ENCODE peak calls at places on chromosome 15, in four cellular contexts. One of them, this sample, is unnamed.

GRCh38 chr15:85793641-85794597 is 806 bp downstream of the KLHL25 start:
- DNase-seq in K562: no peak
- DNase-seq in uterus: peak
- DNase-seq in Peyer's patch: peak
- DNase-seq in this sample: peak

GRCh38 chr15:40336129-40337122 is 4.3 kb downstream of the CCDC9B start:
- DNase-seq in uterus: no peak
- DNase-seq in Peyer's patch: no peak
- DNase-seq in K562: peak
- DNase-seq in this sample: peak

GRCh38 chr15:32119694-32120330 is 89.5 kb downstream of the CHRNA7 start:
- DNase-seq in Peyer's patch: no peak
- DNase-seq in uterus: no peak
- DNase-seq in K562: no peak
- DNase-seq in this sample: no peak

GRCh38 chr15:58748787-58749531 is 548 bp downstream of the ADAM10 start:
- DNase-seq in Peyer's patch: peak
- DNase-seq in K562: peak
- DNase-seq in uterus: peak
- DNase-seq in this sample: peak

GRCh38 chr15:58260186-58260910 is 122.2 kb downstream of the AQP9 start:
- DNase-seq in K562: no peak
- DNase-seq in Peyer's patch: no peak
- DNase-seq in uterus: no peak
- DNase-seq in this sample: peak

GRCh38 chr15:66433726-66434125 is 47.0 kb downstream of the MAP2K1 start:
- DNase-seq in K562: no peak
- DNase-seq in Peyer's patch: no peak
- DNase-seq in uterus: no peak
- DNase-seq in this sample: no peak

GRCh38 chr15:51332211-51333147 is 5.9 kb downstream of the CYP19A1 start:
- DNase-seq in K562: no peak
- DNase-seq in Peyer's patch: no peak
- DNase-seq in uterus: no peak
- DNase-seq in this sample: no peak

GRCh38 chr15:73357999-73358665 is 10.6 kb downstream of the HCN4 start:
- DNase-seq in K562: no peak
- DNase-seq in uterus: no peak
- DNase-seq in Peyer's patch: peak
- DNase-seq in this sample: no peak

GRCh38 chr15:63156708-63157065 is 590 bp downstream of the RPS27L start:
- DNase-seq in K562: peak
- DNase-seq in uterus: peak
- DNase-seq in Peyer's patch: peak
- DNase-seq in this sample: no peak

GRCh38 chr15:90883971-90884718 is at the start of gene FES:
- DNase-seq in K562: no peak
- DNase-seq in Peyer's patch: peak
- DNase-seq in uterus: peak
- DNase-seq in this sample: peak

GRCh38 chr15:77409259-77410156 is 10.4 kb downstream of the PEAK1 start:
- DNase-seq in Peyer's patch: no peak
- DNase-seq in K562: no peak
- DNase-seq in uterus: no peak
- DNase-seq in this sample: no peak

GRCh38 chr15:67074886-67075229 is 9.5 kb downstream of the SMAD3 start:
- DNase-seq in uterus: no peak
- DNase-seq in Peyer's patch: no peak
- DNase-seq in K562: no peak
- DNase-seq in this sample: no peak

GRCh38 chr15:47870956-47871625 is 153.8 kb downstream of the SEMA6D start:
- DNase-seq in uterus: no peak
- DNase-seq in Peyer's patch: no peak
- DNase-seq in K562: no peak
- DNase-seq in this sample: no peak

GRCh38 chr15:46636220-46636619 is 1001.4 kb downstream of the SQOR start:
- DNase-seq in Peyer's patch: no peak
- DNase-seq in uterus: no peak
- DNase-seq in K562: no peak
- DNase-seq in this sample: no peak

GRCh38 chr15:79067969-79068368 is 22.6 kb downstream of the RASGRF1 start:
- DNase-seq in uterus: no peak
- DNase-seq in Peyer's patch: no peak
- DNase-seq in K562: no peak
- DNase-seq in this sample: no peak

GRCh38 chr15:99452728-99453643 is 112.8 kb upstream of the MEF2A start:
- DNase-seq in uterus: peak
- DNase-seq in Peyer's patch: peak
- DNase-seq in K562: no peak
- DNase-seq in this sample: peak

GRCh38 chr15:86863226-86863915 is 783.7 kb downstream of the AGBL1 start:
- DNase-seq in K562: no peak
- DNase-seq in Peyer's patch: no peak
- DNase-seq in uterus: no peak
- DNase-seq in this sample: no peak

GRCh38 chr15:57720861-57721260 is 14.3 kb downstream of the POLR2M start:
- DNase-seq in K562: no peak
- DNase-seq in Peyer's patch: no peak
- DNase-seq in uterus: peak
- DNase-seq in this sample: no peak

GRCh38 chr15:58546635-58547627 is 115.1 kb downstream of the LIPC start:
- DNase-seq in K562: peak
- DNase-seq in Peyer's patch: no peak
- DNase-seq in uterus: no peak
- DNase-seq in this sample: peak

GRCh38 chr15:37105795-37106333 is 5.5 kb upstream of the MEIS2 start:
- DNase-seq in K562: no peak
- DNase-seq in uterus: no peak
- DNase-seq in Peyer's patch: no peak
- DNase-seq in this sample: no peak

GRCh38 chr15:93068581-93069199 is 20.3 kb downstream of the RGMA start:
- DNase-seq in uterus: no peak
- DNase-seq in K562: no peak
- DNase-seq in Peyer's patch: no peak
- DNase-seq in this sample: no peak
- H3K4me3 ChIP-seq in uterus: no peak
- H3K4me3 ChIP-seq in K562: no peak
- H3K4me3 ChIP-seq in Peyer's patch: no peak
- H3K4me3 ChIP-seq in this sample: no peak

DNA sequence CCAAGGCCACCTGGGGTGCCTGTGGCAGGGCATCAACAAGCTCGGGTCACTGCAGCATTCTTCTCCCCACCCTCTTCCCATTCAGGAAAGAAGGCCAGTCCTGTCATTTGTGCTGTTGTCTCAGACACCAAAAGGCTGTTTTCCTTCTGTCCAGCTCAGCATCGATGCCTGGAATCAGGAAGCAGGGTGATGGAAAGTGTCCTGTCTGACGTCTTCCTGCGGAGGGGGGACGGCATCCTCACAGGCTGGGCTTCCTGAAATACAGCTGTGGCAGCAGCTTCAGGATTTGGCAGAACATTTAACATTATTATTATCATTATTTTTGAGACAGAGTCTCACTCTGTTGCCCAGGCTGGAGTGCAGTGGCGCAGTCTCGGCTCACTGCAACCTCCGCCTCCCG is 33.0 kb upstream of the ANKDD1A start:
- DNase-seq in Peyer's patch: peak
- DNase-seq in uterus: no peak
- DNase-seq in K562: no peak
- DNase-seq in this sample: peak
- H3K27ac ChIP-seq in Peyer's patch: peak
- H3K27ac ChIP-seq in uterus: peak
- H3K27ac ChIP-seq in K562: no peak
- H3K27ac ChIP-seq in this sample: peak

GRCh38 chr15:60573936-60574335 is 95.0 kb upstream of the ICE2 start:
- DNase-seq in Peyer's patch: no peak
- DNase-seq in K562: no peak
- DNase-seq in uterus: no peak
- DNase-seq in this sample: no peak
- H3K4me3 ChIP-seq in Peyer's patch: no peak
- H3K4me3 ChIP-seq in K562: no peak
- H3K4me3 ChIP-seq in uterus: no peak
- H3K4me3 ChIP-seq in this sample: no peak

GRCh38 chr15:101185770-101186169 is 66.1 kb downstream of the CHSY1 start:
- DNase-seq in uterus: no peak
- DNase-seq in K562: no peak
- DNase-seq in Peyer's patch: no peak
- DNase-seq in this sample: no peak
- H3K27ac ChIP-seq in uterus: no peak
- H3K27ac ChIP-seq in K562: no peak
- H3K27ac ChIP-seq in Peyer's patch: no peak
- H3K27ac ChIP-seq in this sample: no peak

GRCh38 chr15:25862087-25862468 is 1.0 kb downstream of the ATP10A start:
- DNase-seq in K562: no peak
- DNase-seq in Peyer's patch: no peak
- DNase-seq in uterus: no peak
- DNase-seq in this sample: no peak
- H3K4me3 ChIP-seq in K562: no peak
- H3K4me3 ChIP-seq in Peyer's patch: peak
- H3K4me3 ChIP-seq in uterus: peak
- H3K4me3 ChIP-seq in this sample: peak

DNA sequence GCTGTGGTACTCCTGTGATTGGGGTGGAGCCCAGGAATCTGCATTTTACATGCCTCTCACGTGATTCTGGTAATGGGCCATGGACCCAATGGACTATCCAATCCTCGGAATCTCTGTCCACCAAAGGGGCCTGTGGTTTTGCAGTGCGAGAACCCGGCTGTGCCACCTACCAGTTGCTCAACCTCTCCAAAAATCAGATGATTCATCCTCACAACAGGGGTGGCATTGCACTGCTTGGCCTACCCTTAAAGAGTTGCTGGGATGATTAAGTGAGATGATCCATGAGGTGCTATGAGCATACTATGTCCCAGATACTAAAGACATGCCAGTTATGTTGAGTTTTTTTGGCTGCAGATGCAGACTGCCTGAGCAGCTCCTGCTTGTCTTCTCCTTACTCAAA is 5.1 kb downstream of the ANP32A start:
- DNase-seq in K562: no peak
- DNase-seq in uterus: no peak
- DNase-seq in Peyer's patch: no peak
- DNase-seq in this sample: no peak
- H3K27ac ChIP-seq in K562: peak
- H3K27ac ChIP-seq in uterus: no peak
- H3K27ac ChIP-seq in Peyer's patch: peak
- H3K27ac ChIP-seq in this sample: peak

GRCh38 chr15:44158111-44158510 is 37.0 kb downstream of the FRMD5 start:
- DNase-seq in K562: no peak
- DNase-seq in uterus: no peak
- DNase-seq in Peyer's patch: no peak
- DNase-seq in this sample: no peak
- H3K4me3 ChIP-seq in K562: no peak
- H3K4me3 ChIP-seq in uterus: no peak
- H3K4me3 ChIP-seq in Peyer's patch: no peak
- H3K4me3 ChIP-seq in this sample: no peak

DNA sequence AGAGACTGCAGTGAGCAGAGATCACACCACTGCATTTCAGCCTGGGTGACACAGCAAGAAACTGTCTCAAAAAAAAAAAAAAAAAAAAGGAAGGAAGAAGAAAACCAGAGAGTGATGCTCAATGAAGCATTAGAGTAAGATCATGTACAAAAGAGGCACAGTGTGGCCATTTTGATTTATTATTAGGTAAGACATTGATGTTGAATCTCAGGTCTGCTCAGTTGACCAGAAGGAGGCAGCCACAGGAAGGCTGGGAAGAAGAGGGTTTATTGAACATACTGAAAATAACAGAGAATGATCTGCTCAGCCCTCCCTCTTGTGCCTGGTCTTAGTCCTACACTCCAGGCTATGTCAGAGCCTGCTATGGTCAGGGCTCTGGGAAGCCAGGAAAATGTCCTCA is 15.6 kb downstream of the LRRK1 start:
- DNase-seq in uterus: no peak
- DNase-seq in Peyer's patch: no peak
- DNase-seq in K562: no peak
- DNase-seq in this sample: no peak
- H3K27ac ChIP-seq in uterus: no peak
- H3K27ac ChIP-seq in Peyer's patch: no peak
- H3K27ac ChIP-seq in K562: no peak
- H3K27ac ChIP-seq in this sample: no peak